ENCODE peak calls at places on chromosomes 2 and 18, in six cellular contexts. One of them, this sample, is unnamed.

GRCh38 chr2:234847639-234848038 is 104.2 kb upstream of the SH3BP4 start:
- DNase-seq in GM03348: no peak
- DNase-seq in H9: no peak
- DNase-seq in AG20443: no peak
- DNase-seq in foreskin fibroblast: no peak
- DNase-seq in non-pigmented ciliary epithelial cell: no peak
- DNase-seq in this sample: no peak

GRCh38 chr2:2581331-2582159 is 250.5 kb upstream of the MYT1L start:
- DNase-seq in H9: peak
- DNase-seq in non-pigmented ciliary epithelial cell: no peak
- DNase-seq in GM03348: no peak
- DNase-seq in AG20443: no peak
- DNase-seq in foreskin fibroblast: no peak
- DNase-seq in this sample: no peak

GRCh38 chr2:241673189-241673663 is 13.4 kb downstream of the DTYMK start:
- DNase-seq in non-pigmented ciliary epithelial cell: no peak
- DNase-seq in AG20443: no peak
- DNase-seq in H9: no peak
- DNase-seq in GM03348: no peak
- DNase-seq in foreskin fibroblast: no peak
- DNase-seq in this sample: no peak

GRCh38 chr2:56177420-56178220 is 6.2 kb upstream of the CCDC85A start:
- DNase-seq in AG20443: no peak
- DNase-seq in GM03348: no peak
- DNase-seq in H9: no peak
- DNase-seq in foreskin fibroblast: no peak
- DNase-seq in non-pigmented ciliary epithelial cell: no peak
- DNase-seq in this sample: no peak

GRCh38 chr2:54207666-54208195 is 48.3 kb downstream of the TSPYL6 start:
- DNase-seq in GM03348: no peak
- DNase-seq in non-pigmented ciliary epithelial cell: peak
- DNase-seq in foreskin fibroblast: peak
- DNase-seq in H9: no peak
- DNase-seq in AG20443: no peak
- DNase-seq in this sample: no peak

GRCh38 chr2:151556121-151556520 is 146.4 kb downstream of the RIF1 start:
- DNase-seq in AG20443: no peak
- DNase-seq in GM03348: no peak
- DNase-seq in foreskin fibroblast: no peak
- DNase-seq in H9: no peak
- DNase-seq in non-pigmented ciliary epithelial cell: no peak
- DNase-seq in this sample: no peak

GRCh38 chr2:8488001-8488738 is 193.7 kb upstream of the ID2 start:
- DNase-seq in AG20443: peak
- DNase-seq in GM03348: no peak
- DNase-seq in non-pigmented ciliary epithelial cell: no peak
- DNase-seq in foreskin fibroblast: no peak
- DNase-seq in H9: no peak
- DNase-seq in this sample: peak

GRCh38 chr2:6970976-6971480 is 53.8 kb downstream of the RNF144A start:
- DNase-seq in non-pigmented ciliary epithelial cell: no peak
- DNase-seq in AG20443: no peak
- DNase-seq in foreskin fibroblast: no peak
- DNase-seq in H9: no peak
- DNase-seq in GM03348: no peak
- DNase-seq in this sample: no peak

GRCh38 chr18:35713545-35713944 is 132.0 kb downstream of the GALNT1 start:
- DNase-seq in H9: no peak
- DNase-seq in non-pigmented ciliary epithelial cell: peak
- DNase-seq in AG20443: peak
- DNase-seq in GM03348: peak
- DNase-seq in foreskin fibroblast: peak
- DNase-seq in this sample: no peak

GRCh38 chr2:108288534-108289106 is at the start of gene SULT1C2:
- DNase-seq in GM03348: no peak
- DNase-seq in H9: peak
- DNase-seq in non-pigmented ciliary epithelial cell: peak
- DNase-seq in AG20443: no peak
- DNase-seq in foreskin fibroblast: no peak
- DNase-seq in this sample: no peak

GRCh38 chr18:14945286-14945685 is 197.3 kb downstream of the ANKRD30B start:
- DNase-seq in AG20443: no peak
- DNase-seq in GM03348: no peak
- DNase-seq in H9: no peak
- DNase-seq in foreskin fibroblast: no peak
- DNase-seq in non-pigmented ciliary epithelial cell: no peak
- DNase-seq in this sample: no peak

GRCh38 chr18:60861575-60861974 is 471.7 kb upstream of the CDH20 start:
- DNase-seq in H9: no peak
- DNase-seq in non-pigmented ciliary epithelial cell: peak
- DNase-seq in GM03348: no peak
- DNase-seq in AG20443: no peak
- DNase-seq in foreskin fibroblast: no peak
- DNase-seq in this sample: no peak

GRCh38 chr2:147177449-147177848 is 667.4 kb upstream of the ACVR2A start:
- DNase-seq in AG20443: peak
- DNase-seq in GM03348: peak
- DNase-seq in H9: no peak
- DNase-seq in foreskin fibroblast: no peak
- DNase-seq in non-pigmented ciliary epithelial cell: no peak
- DNase-seq in this sample: no peak

GRCh38 chr18:70036771-70037452 is 89.2 kb upstream of the CD226 start:
- DNase-seq in foreskin fibroblast: no peak
- DNase-seq in GM03348: no peak
- DNase-seq in non-pigmented ciliary epithelial cell: no peak
- DNase-seq in H9: no peak
- DNase-seq in AG20443: no peak
- DNase-seq in this sample: no peak

GRCh38 chr18:13437034-13437433 is 218.5 kb downstream of the LDLRAD4 start:
- DNase-seq in AG20443: no peak
- DNase-seq in foreskin fibroblast: no peak
- DNase-seq in GM03348: peak
- DNase-seq in H9: no peak
- DNase-seq in non-pigmented ciliary epithelial cell: no peak
- DNase-seq in this sample: no peak

GRCh38 chr2:204343685-204344084 is 201.6 kb upstream of the PARD3B start:
- DNase-seq in foreskin fibroblast: no peak
- DNase-seq in AG20443: no peak
- DNase-seq in GM03348: no peak
- DNase-seq in non-pigmented ciliary epithelial cell: no peak
- DNase-seq in H9: no peak
- DNase-seq in this sample: no peak

GRCh38 chr2:187986392-187987105 is 305.1 kb upstream of the GULP1 start:
- DNase-seq in AG20443: no peak
- DNase-seq in GM03348: no peak
- DNase-seq in non-pigmented ciliary epithelial cell: peak
- DNase-seq in H9: no peak
- DNase-seq in foreskin fibroblast: no peak
- DNase-seq in this sample: no peak

GRCh38 chr2:129345540-129345939 is 633.9 kb upstream of the RAB6C start:
- DNase-seq in foreskin fibroblast: no peak
- DNase-seq in H9: no peak
- DNase-seq in AG20443: no peak
- DNase-seq in GM03348: no peak
- DNase-seq in non-pigmented ciliary epithelial cell: no peak
- DNase-seq in this sample: no peak

GRCh38 chr2:218325566-218326160 is 31.0 kb upstream of the CATIP start:
- DNase-seq in H9: no peak
- DNase-seq in non-pigmented ciliary epithelial cell: no peak
- DNase-seq in GM03348: no peak
- DNase-seq in foreskin fibroblast: no peak
- DNase-seq in AG20443: peak
- DNase-seq in this sample: no peak

GRCh38 chr2:85254540-85255261 is 73.1 kb downstream of the TGOLN2 start:
- DNase-seq in AG20443: no peak
- DNase-seq in GM03348: no peak
- DNase-seq in H9: no peak
- DNase-seq in foreskin fibroblast: no peak
- DNase-seq in non-pigmented ciliary epithelial cell: no peak
- DNase-seq in this sample: no peak

GRCh38 chr2:224442092-224442999 is 40.4 kb upstream of the FAM124B start:
- DNase-seq in non-pigmented ciliary epithelial cell: no peak
- DNase-seq in AG20443: peak
- DNase-seq in H9: no peak
- DNase-seq in foreskin fibroblast: peak
- DNase-seq in GM03348: peak
- DNase-seq in this sample: no peak

GRCh38 chr18:64137914-64138313 is 11.0 kb downstream of the LINC00305 start:
- DNase-seq in AG20443: no peak
- DNase-seq in foreskin fibroblast: no peak
- DNase-seq in non-pigmented ciliary epithelial cell: no peak
- DNase-seq in GM03348: no peak
- DNase-seq in H9: no peak
- DNase-seq in this sample: no peak

GRCh38 chr2:234257859-234258561 is 207.5 kb downstream of the SPP2 start:
- DNase-seq in foreskin fibroblast: peak
- DNase-seq in H9: peak
- DNase-seq in GM03348: peak
- DNase-seq in AG20443: peak
- DNase-seq in non-pigmented ciliary epithelial cell: peak
- DNase-seq in this sample: peak

GRCh38 chr2:44286119-44286883 is 11.0 kb downstream of the SLC3A1 start:
- DNase-seq in foreskin fibroblast: no peak
- DNase-seq in non-pigmented ciliary epithelial cell: no peak
- DNase-seq in AG20443: no peak
- DNase-seq in H9: no peak
- DNase-seq in GM03348: no peak
- DNase-seq in this sample: no peak

GRCh38 chr2:65024149-65024829 is 31.9 kb upstream of the CEP68 start:
- DNase-seq in AG20443: peak
- DNase-seq in non-pigmented ciliary epithelial cell: peak
- DNase-seq in H9: no peak
- DNase-seq in GM03348: peak
- DNase-seq in foreskin fibroblast: peak
- DNase-seq in this sample: no peak

GRCh38 chr2:240840435-240841060 is 20.5 kb upstream of the KIF1A start:
- DNase-seq in non-pigmented ciliary epithelial cell: peak
- DNase-seq in AG20443: peak
- DNase-seq in foreskin fibroblast: peak
- DNase-seq in GM03348: peak
- DNase-seq in H9: peak
- DNase-seq in this sample: no peak

GRCh38 chr2:60836491-60836890 is 44.9 kb upstream of the REL start:
- DNase-seq in foreskin fibroblast: no peak
- DNase-seq in GM03348: no peak
- DNase-seq in H9: no peak
- DNase-seq in AG20443: no peak
- DNase-seq in non-pigmented ciliary epithelial cell: no peak
- DNase-seq in this sample: no peak

GRCh38 chr2:186551323-186552050 is 38.4 kb upstream of the ITGAV start:
- DNase-seq in foreskin fibroblast: no peak
- DNase-seq in GM03348: peak
- DNase-seq in AG20443: no peak
- DNase-seq in non-pigmented ciliary epithelial cell: no peak
- DNase-seq in H9: no peak
- DNase-seq in this sample: no peak

GRCh38 chr2:233602076-233602475 is 15.4 kb upstream of the UGT1A8 start:
- DNase-seq in foreskin fibroblast: no peak
- DNase-seq in AG20443: no peak
- DNase-seq in non-pigmented ciliary epithelial cell: no peak
- DNase-seq in H9: no peak
- DNase-seq in GM03348: no peak
- DNase-seq in this sample: no peak

GRCh38 chr2:208608436-208608835 is 201.8 kb downstream of the PTH2R start:
- DNase-seq in GM03348: no peak
- DNase-seq in H9: no peak
- DNase-seq in AG20443: no peak
- DNase-seq in foreskin fibroblast: no peak
- DNase-seq in non-pigmented ciliary epithelial cell: no peak
- DNase-seq in this sample: no peak

GRCh38 chr2:38284971-38285370 is 92.1 kb downstream of the ATL2 start:
- DNase-seq in GM03348: no peak
- DNase-seq in foreskin fibroblast: no peak
- DNase-seq in non-pigmented ciliary epithelial cell: no peak
- DNase-seq in H9: no peak
- DNase-seq in AG20443: no peak
- DNase-seq in this sample: no peak

GRCh38 chr2:132517386-132517785 is 100.8 kb downstream of the GPR39 start:
- DNase-seq in foreskin fibroblast: no peak
- DNase-seq in AG20443: no peak
- DNase-seq in H9: no peak
- DNase-seq in GM03348: no peak
- DNase-seq in non-pigmented ciliary epithelial cell: no peak
- DNase-seq in this sample: no peak

GRCh38 chr18:32346667-32347066 is 124.0 kb downstream of the GAREM1 start:
- DNase-seq in H9: no peak
- DNase-seq in foreskin fibroblast: no peak
- DNase-seq in AG20443: no peak
- DNase-seq in GM03348: peak
- DNase-seq in non-pigmented ciliary epithelial cell: no peak
- DNase-seq in this sample: no peak

GRCh38 chr2:119468154-119468955 is 36.7 kb downstream of the TMEM37 start:
- DNase-seq in foreskin fibroblast: no peak
- DNase-seq in AG20443: no peak
- DNase-seq in non-pigmented ciliary epithelial cell: no peak
- DNase-seq in GM03348: no peak
- DNase-seq in H9: no peak
- DNase-seq in this sample: no peak

GRCh38 chr2:101153811-101154210 is 2.6 kb upstream of the TBC1D8 start:
- DNase-seq in foreskin fibroblast: no peak
- DNase-seq in GM03348: no peak
- DNase-seq in AG20443: no peak
- DNase-seq in H9: no peak
- DNase-seq in non-pigmented ciliary epithelial cell: no peak
- DNase-seq in this sample: no peak

GRCh38 chr2:46290019-46290418 is 7.2 kb upstream of the EPAS1 start:
- DNase-seq in foreskin fibroblast: no peak
- DNase-seq in AG20443: no peak
- DNase-seq in non-pigmented ciliary epithelial cell: no peak
- DNase-seq in H9: no peak
- DNase-seq in GM03348: no peak
- DNase-seq in this sample: no peak

GRCh38 chr2:167579826-167580225 is 667.6 kb downstream of the STK39 start:
- DNase-seq in non-pigmented ciliary epithelial cell: no peak
- DNase-seq in H9: no peak
- DNase-seq in foreskin fibroblast: no peak
- DNase-seq in GM03348: no peak
- DNase-seq in AG20443: no peak
- DNase-seq in this sample: no peak

GRCh38 chr2:209830722-209831465 is 59.3 kb downstream of the UNC80 start:
- DNase-seq in non-pigmented ciliary epithelial cell: no peak
- DNase-seq in foreskin fibroblast: no peak
- DNase-seq in H9: no peak
- DNase-seq in AG20443: no peak
- DNase-seq in GM03348: no peak
- DNase-seq in this sample: no peak

GRCh38 chr2:36356199-36356989 is 816 bp downstream of the CRIM1 start:
- DNase-seq in AG20443: no peak
- DNase-seq in GM03348: peak
- DNase-seq in foreskin fibroblast: no peak
- DNase-seq in non-pigmented ciliary epithelial cell: no peak
- DNase-seq in H9: no peak
- DNase-seq in this sample: peak

GRCh38 chr2:151638188-151638933 is 95.9 kb downstream of the NEB start:
- DNase-seq in AG20443: no peak
- DNase-seq in H9: no peak
- DNase-seq in non-pigmented ciliary epithelial cell: no peak
- DNase-seq in GM03348: no peak
- DNase-seq in foreskin fibroblast: no peak
- DNase-seq in this sample: peak